ENCODE peak calls at places on chromosomes 12 and 14, in four cellular contexts. One of them, this sample, is unnamed.

GRCh38 chr14:94536836-94537235 is 24.4 kb upstream of the SERPINA4 start:
- DNase-seq in A549: no peak
- DNase-seq in K562: peak; percentile 2
- DNase-seq in HepG2: peak; percentile 71
- DNase-seq in this sample: no peak

GRCh38 chr12:113684908-113685512 is 213.3 kb upstream of the LHX5 start:
- DNase-seq in A549: no peak
- DNase-seq in K562: peak; percentile 48
- DNase-seq in HepG2: no peak
- DNase-seq in this sample: no peak

GRCh38 chr12:53842686-53843085 is 90.9 kb upstream of the CISTR start:
- DNase-seq in A549: no peak
- DNase-seq in K562: no peak
- DNase-seq in HepG2: no peak
- DNase-seq in this sample: no peak

GRCh38 chr14:88866305-88866704 is 41.9 kb downstream of the TTC8 start:
- DNase-seq in A549: no peak
- DNase-seq in K562: no peak
- DNase-seq in HepG2: no peak
- DNase-seq in this sample: no peak

GRCh38 chr12:132557969-132558856 is 52.2 kb downstream of the LRCOL1 start:
- DNase-seq in A549: no peak
- DNase-seq in K562: no peak
- DNase-seq in HepG2: peak; percentile 30
- DNase-seq in this sample: no peak

GRCh38 chr14:74582910-74583581 is 29.0 kb downstream of the LTBP2 start:
- DNase-seq in A549: no peak
- DNase-seq in K562: no peak
- DNase-seq in HepG2: no peak
- DNase-seq in this sample: no peak

GRCh38 chr14:67982711-67983608 is 163.4 kb downstream of the RAD51B start:
- DNase-seq in A549: no peak
- DNase-seq in K562: no peak
- DNase-seq in HepG2: no peak
- DNase-seq in this sample: no peak

GRCh38 chr12:105273601-105274000 is 37.6 kb upstream of the APPL2 start:
- DNase-seq in A549: no peak
- DNase-seq in K562: no peak
- DNase-seq in HepG2: no peak
- DNase-seq in this sample: no peak

GRCh38 chr14:85587152-85587697 is 57.3 kb downstream of the FLRT2 start:
- DNase-seq in A549: no peak
- DNase-seq in K562: no peak
- DNase-seq in HepG2: no peak
- DNase-seq in this sample: no peak

GRCh38 chr12:131621701-131622421 is 89.0 kb upstream of the SFSWAP start:
- DNase-seq in A549: no peak
- DNase-seq in K562: peak; percentile 28
- DNase-seq in HepG2: no peak
- DNase-seq in this sample: no peak

DNA sequence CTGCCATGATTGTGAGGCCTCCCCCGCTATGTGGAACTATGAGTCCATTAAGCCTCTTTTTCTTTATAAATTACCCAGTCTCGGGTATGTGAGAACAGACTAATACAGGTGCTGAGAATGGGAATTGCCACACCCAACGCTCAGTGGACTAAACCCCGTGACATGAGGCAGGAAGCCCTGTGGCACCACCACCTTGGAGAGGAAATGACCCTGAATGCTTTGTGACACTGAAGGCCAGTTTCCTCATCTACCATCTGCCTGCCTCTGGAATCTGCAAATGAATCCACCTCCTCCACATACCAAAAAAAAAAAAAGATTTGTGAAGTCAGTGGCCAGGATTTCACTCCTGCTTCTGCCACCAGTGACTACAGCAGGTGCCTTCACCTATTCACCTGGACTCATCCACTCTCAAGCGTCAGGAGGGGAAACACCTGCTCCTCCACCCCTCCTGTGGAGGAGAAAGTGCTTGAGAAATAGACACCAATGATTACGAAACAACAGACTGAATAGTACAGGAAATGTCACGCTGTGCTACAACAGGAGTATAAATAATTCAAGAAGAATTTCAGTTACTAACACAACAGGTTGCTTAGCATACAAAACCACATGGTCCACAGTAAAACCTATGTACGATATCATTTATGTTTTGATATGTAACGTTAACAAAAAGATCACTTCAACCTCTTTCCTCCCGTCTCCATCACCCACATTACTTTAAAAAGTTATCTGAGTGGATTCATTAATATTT is 41.4 kb downstream of the NT5DC3 start:
- DNase-seq in A549: peak; percentile 28
- DNase-seq in K562: no peak
- DNase-seq in HepG2: peak; percentile 43
- DNase-seq in this sample: no peak
- TF ChIP-seq PHF8 in A549: no peak
- TF ChIP-seq PHF8 in K562: no peak
- TF ChIP-seq PHF8 in HepG2: no peak
- TF ChIP-seq PHF8 in this sample: no peak

GRCh38 chr12:88921434-88921833 is 341.2 kb upstream of the KITLG start:
- DNase-seq in A549: no peak
- DNase-seq in K562: no peak
- DNase-seq in HepG2: no peak
- DNase-seq in this sample: no peak
- H3K27ac ChIP-seq in A549: no peak overlapping the region
- H3K27ac ChIP-seq in K562: no peak overlapping the region
- H3K27ac ChIP-seq in HepG2: no peak overlapping the region
- H3K27ac ChIP-seq in this sample: no peak overlapping the region

DNA sequence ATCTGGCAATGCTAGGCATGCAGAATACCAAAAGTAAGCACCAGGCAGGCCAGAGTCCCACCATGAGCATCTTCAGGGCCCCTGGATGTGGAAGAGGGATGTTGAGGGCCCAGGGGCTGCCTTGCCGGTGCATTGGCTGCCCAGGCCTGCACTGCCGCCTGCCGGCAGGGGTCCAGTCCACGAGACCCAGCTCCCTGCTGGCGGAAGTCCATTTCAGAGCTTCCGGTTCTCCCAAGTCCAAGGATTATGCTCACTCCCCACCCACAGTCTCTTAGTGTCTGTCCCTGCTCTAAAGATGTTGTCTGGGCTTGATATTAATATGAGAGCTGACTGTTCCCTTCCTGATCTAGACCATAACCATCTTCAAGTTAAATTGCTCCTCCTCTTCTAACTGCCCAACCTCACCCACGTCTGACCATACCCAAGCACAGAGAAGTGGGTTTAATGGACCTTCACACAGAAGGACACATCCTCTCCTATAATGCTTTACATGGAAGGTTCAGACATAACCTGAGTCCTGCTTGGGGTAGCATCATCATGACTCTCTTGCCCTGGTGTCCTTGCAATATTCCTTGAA is 117.4 kb downstream of the DAD1 start:
- DNase-seq in A549: peak; percentile 32
- DNase-seq in K562: peak; percentile 65
- DNase-seq in HepG2: peak; percentile 55
- DNase-seq in this sample: peak; percentile 25
- TF ChIP-seq PHF8 in A549: no peak
- TF ChIP-seq PHF8 in K562: no peak
- TF ChIP-seq PHF8 in HepG2: no peak
- TF ChIP-seq PHF8 in this sample: no peak

GRCh38 chr14:21520718-21521117 is 5.4 kb downstream of the SALL2 start:
- DNase-seq in A549: no peak
- DNase-seq in K562: no peak
- DNase-seq in HepG2: no peak
- DNase-seq in this sample: no peak
- H3K27ac ChIP-seq in A549: no peak overlapping the region
- H3K27ac ChIP-seq in K562: no peak overlapping the region
- H3K27ac ChIP-seq in HepG2: peak overlapping the region; percentile 3
- H3K27ac ChIP-seq in this sample: no peak overlapping the region

GRCh38 chr12:43271659-43272058 is 280.3 kb downstream of the ADAMTS20 start:
- DNase-seq in A549: no peak
- DNase-seq in K562: no peak
- DNase-seq in HepG2: no peak
- DNase-seq in this sample: no peak
- TF ChIP-seq PHF8 in A549: no peak
- TF ChIP-seq PHF8 in K562: no peak
- TF ChIP-seq PHF8 in HepG2: no peak
- TF ChIP-seq PHF8 in this sample: no peak

GRCh38 chr12:57240926-57241555 is 9.9 kb downstream of the STAC3 start:
- DNase-seq in A549: no peak
- DNase-seq in K562: no peak
- DNase-seq in HepG2: no peak
- DNase-seq in this sample: peak; percentile 68

GRCh38 chr12:57240069-57240921 is 10.7 kb downstream of the STAC3 start:
- DNase-seq in A549: no peak
- DNase-seq in K562: peak; percentile 72
- DNase-seq in HepG2: no peak
- DNase-seq in this sample: peak; percentile 67

GRCh38 chr12:57242691-57243454 is 8.1 kb downstream of the STAC3 start:
- DNase-seq in A549: peak; percentile 81
- DNase-seq in K562: peak; percentile 87
- DNase-seq in HepG2: peak; percentile 38
- DNase-seq in this sample: peak; percentile 100

GRCh38 chr12:57242329-57242690 is 8.7 kb downstream of the STAC3 start:
- DNase-seq in A549: no peak
- DNase-seq in K562: no peak
- DNase-seq in HepG2: no peak
- DNase-seq in this sample: no peak

DNA sequence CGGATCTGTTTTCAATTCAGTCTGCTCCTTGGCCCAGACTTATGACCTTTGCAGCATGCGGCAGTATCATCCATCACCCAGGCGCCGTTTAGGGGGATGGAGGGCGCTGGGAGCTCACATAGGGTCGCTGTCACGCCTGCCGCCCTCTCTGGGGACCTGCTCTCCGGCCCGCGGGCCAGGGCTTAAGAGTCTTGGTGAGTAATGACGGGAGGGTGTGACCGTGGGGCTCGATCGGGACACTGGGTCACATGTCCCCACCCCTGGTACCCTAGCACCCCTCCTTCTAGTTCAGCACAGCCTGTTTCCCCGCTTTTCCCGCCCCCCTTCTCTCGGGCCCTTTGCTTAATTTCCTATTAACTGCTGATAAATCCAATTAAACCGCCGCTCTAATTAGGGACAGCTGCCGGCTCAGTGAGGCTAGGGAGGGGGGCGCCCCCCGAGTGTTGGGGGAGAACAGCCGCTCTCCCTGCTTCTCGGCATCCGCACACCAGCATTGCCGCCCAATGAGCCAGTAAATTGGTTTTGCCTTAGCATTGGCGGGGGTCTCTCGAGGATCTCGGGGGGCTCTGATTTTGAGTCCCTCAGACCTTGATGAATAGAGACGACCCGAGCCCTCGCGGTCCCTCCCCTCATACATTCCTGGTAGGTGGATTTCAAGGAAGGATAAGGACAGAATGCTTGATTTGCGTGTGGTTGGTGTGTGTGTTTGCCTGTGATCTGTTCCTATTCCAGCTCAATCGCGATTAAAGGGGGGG is 9.3 kb downstream of the STAC3 start:
- DNase-seq in A549: no peak
- DNase-seq in K562: no peak
- DNase-seq in HepG2: no peak
- DNase-seq in this sample: no peak
- H3K27ac ChIP-seq in A549: no peak overlapping the region
- H3K27ac ChIP-seq in K562: no peak overlapping the region
- H3K27ac ChIP-seq in HepG2: no peak overlapping the region
- H3K27ac ChIP-seq in this sample: no peak overlapping the region

DNA sequence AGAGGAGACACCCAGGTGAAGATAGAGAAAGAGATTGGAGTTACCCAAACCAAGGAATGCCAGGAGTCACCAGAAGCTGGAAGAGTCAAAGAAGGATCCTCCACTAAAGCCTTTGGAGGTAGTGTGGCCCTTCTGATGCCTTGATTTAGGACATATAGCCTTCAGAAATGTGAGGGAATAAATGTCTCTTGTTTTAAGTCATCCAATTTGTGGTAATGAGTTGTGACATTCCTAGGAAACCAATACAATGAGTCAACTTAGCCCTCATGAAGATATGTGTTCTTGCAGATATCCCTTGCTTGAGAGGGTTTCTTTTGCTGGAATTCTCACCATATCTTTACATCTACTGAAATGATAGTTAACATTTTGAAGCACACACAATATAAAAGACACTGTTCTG is 58.8 kb downstream of the CCER1 start:
- DNase-seq in A549: no peak
- DNase-seq in K562: no peak
- DNase-seq in HepG2: no peak
- DNase-seq in this sample: no peak
- TF ChIP-seq PHF8 in A549: no peak
- TF ChIP-seq PHF8 in K562: no peak
- TF ChIP-seq PHF8 in HepG2: no peak
- TF ChIP-seq PHF8 in this sample: no peak

GRCh38 chr12:57119294-57119693 is 8.1 kb upstream of the STAT6 start:
- DNase-seq in A549: no peak
- DNase-seq in K562: no peak
- DNase-seq in HepG2: no peak
- DNase-seq in this sample: no peak
- H3K27ac ChIP-seq in A549: peak overlapping the region; percentile 24
- H3K27ac ChIP-seq in K562: no peak overlapping the region
- H3K27ac ChIP-seq in HepG2: no peak overlapping the region
- H3K27ac ChIP-seq in this sample: no peak overlapping the region

GRCh38 chr14:63707216-63707615 is 20.6 kb downstream of the SGPP1 start:
- DNase-seq in A549: no peak
- DNase-seq in K562: no peak
- DNase-seq in HepG2: no peak
- DNase-seq in this sample: no peak

GRCh38 chr14:63713058-63713457 is 14.8 kb downstream of the SGPP1 start:
- DNase-seq in A549: no peak
- DNase-seq in K562: no peak
- DNase-seq in HepG2: no peak
- DNase-seq in this sample: no peak

GRCh38 chr14:63712123-63712522 is 15.7 kb downstream of the SGPP1 start:
- DNase-seq in A549: no peak
- DNase-seq in K562: no peak
- DNase-seq in HepG2: no peak
- DNase-seq in this sample: no peak

GRCh38 chr14:63713765-63714164 is 14.1 kb downstream of the SGPP1 start:
- DNase-seq in A549: no peak
- DNase-seq in K562: peak; percentile 37
- DNase-seq in HepG2: no peak
- DNase-seq in this sample: no peak

DNA sequence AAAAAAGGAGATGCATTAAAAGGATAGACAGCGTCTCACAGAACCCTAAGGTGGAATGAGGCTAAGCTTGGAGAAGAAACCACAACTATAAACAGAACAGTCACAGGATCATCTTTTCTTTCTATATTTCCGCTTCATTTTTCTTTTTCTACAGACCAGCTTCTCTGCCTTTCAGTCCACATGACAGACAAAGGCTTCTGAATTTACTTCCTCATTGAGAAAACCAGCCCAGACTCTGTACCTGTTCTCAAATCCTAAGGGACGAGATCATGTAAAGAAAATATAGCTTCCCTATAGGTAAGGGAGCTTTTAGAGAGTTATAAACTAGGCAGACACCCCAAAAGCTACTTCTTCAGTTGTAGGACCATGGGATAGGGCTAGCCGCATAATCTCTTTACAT is 17.4 kb downstream of the SGPP1 start:
- DNase-seq in A549: no peak
- DNase-seq in K562: no peak
- DNase-seq in HepG2: no peak
- DNase-seq in this sample: no peak
- TF ChIP-seq PHF8 in A549: no peak
- TF ChIP-seq PHF8 in K562: no peak
- TF ChIP-seq PHF8 in HepG2: no peak
- TF ChIP-seq PHF8 in this sample: no peak